ENCODE peak calls at places on chromosomes 12 and 14, in six cellular contexts. T, E, L, J, X and K are unnamed samples.

GRCh38 chr14:73662439-73663056 is 17.8 kb downstream of the DNAL1 start:
- DNase-seq in T (peak), E (peak), L (no peak), J (peak), X (peak), K (peak)

GRCh38 chr12:59164226-59164625 is 243.9 kb upstream of the LRIG3 start:
- DNase-seq in T (no peak), E (no peak), L (no peak), J (no peak), X (no peak), K (no peak)

GRCh38 chr12:121061831-121062230 is 22.8 kb upstream of the OASL start:
- DNase-seq in T (no peak), E (peak), L (no peak), J (peak), X (peak), K (peak)

GRCh38 chr12:18998343-18999270 is 130.9 kb upstream of the PLEKHA5 start:
- DNase-seq in T (no peak), E (peak), L (no peak), J (peak), X (no peak), K (no peak)

GRCh38 chr12:29537292-29537691 is 39.8 kb upstream of the OVCH1 start:
- DNase-seq in T (no peak), E (no peak), L (no peak), J (peak), X (no peak), K (no peak)

GRCh38 chr12:11941601-11942360 is 129.0 kb upstream of the BCL2L14 start:
- DNase-seq in T (no peak), E (no peak), L (no peak), J (no peak), X (no peak), K (no peak)

GRCh38 chr14:95727084-95727700 is 13.3 kb upstream of the TCL1A start:
- DNase-seq in T (no peak), E (no peak), L (no peak), J (no peak), X (no peak), K (no peak)

GRCh38 chr12:121799175-121799841 is 4.5 kb upstream of the SETD1B start:
- DNase-seq in T (peak), E (peak), L (no peak), J (peak), X (peak), K (peak)

GRCh38 chr12:121227294-121227693 is 17.4 kb downstream of the P2RX4 start:
- DNase-seq in T (no peak), E (no peak), L (no peak), J (no peak), X (peak), K (no peak)

GRCh38 chr12:29672580-29672979 is 111.2 kb downstream of the TMTC1 start:
- DNase-seq in T (no peak), E (no peak), L (no peak), J (no peak), X (no peak), K (no peak)

GRCh38 chr12:92558806-92559205 is 144.0 kb upstream of the PLEKHG7 start:
- DNase-seq in T (no peak), E (no peak), L (no peak), J (no peak), X (no peak), K (no peak)

GRCh38 chr12:92558241-92558773 is 144.5 kb upstream of the PLEKHG7 start:
- DNase-seq in T (no peak), E (no peak), L (no peak), J (no peak), X (no peak), K (no peak)

GRCh38 chr12:92556141-92556540 is 146.6 kb upstream of the PLEKHG7 start:
- DNase-seq in T (no peak), E (no peak), L (no peak), J (no peak), X (no peak), K (no peak)

GRCh38 chr12:92557422-92557724 is 145.4 kb upstream of the PLEKHG7 start:
- DNase-seq in T (no peak), E (no peak), L (no peak), J (no peak), X (no peak), K (no peak)

GRCh38 chr12:92556622-92557421 is 146.0 kb upstream of the PLEKHG7 start:
- DNase-seq in T (no peak), E (no peak), L (no peak), J (no peak), X (no peak), K (no peak)
- TF ChIP-seq POLR2A in T (no peak), E (no peak), L (peak), J (no peak), X (no peak), K (no peak)

GRCh38 chr14:63652406-63652805 is 10.7 kb upstream of the WDR89 start:
- DNase-seq in T (no peak), E (no peak), L (no peak), J (no peak), X (no peak), K (no peak)

GRCh38 chr14:63647696-63648410 is 6.2 kb upstream of the WDR89 start:
- DNase-seq in T (no peak), E (no peak), L (no peak), J (no peak), X (no peak), K (no peak)

GRCh38 chr14:63654346-63654745 is 12.7 kb upstream of the WDR89 start:
- DNase-seq in T (no peak), E (no peak), L (no peak), J (no peak), X (no peak), K (no peak)

GRCh38 chr14:63644741-63645140 is 3.1 kb upstream of the WDR89 start:
- DNase-seq in T (no peak), E (no peak), L (no peak), J (no peak), X (no peak), K (no peak)

GRCh38 chr14:63650336-63650952 is 8.8 kb upstream of the WDR89 start:
- DNase-seq in T (no peak), E (no peak), L (peak), J (no peak), X (no peak), K (no peak)
- H3K4me3 ChIP-seq in T (no peak), E (no peak), L (no peak), J (no peak), X (no peak), K (no peak)

GRCh38 chr12:1911598-1912575 is 6.6 kb downstream of the CACNA2D4 start:
- DNase-seq in T (peak), E (no peak), L (no peak), J (no peak), X (no peak), K (peak)
- TF ChIP-seq MYC in T (no peak), E (no peak), L (no peak), J (no peak), X (no peak), K (no peak)

DNA sequence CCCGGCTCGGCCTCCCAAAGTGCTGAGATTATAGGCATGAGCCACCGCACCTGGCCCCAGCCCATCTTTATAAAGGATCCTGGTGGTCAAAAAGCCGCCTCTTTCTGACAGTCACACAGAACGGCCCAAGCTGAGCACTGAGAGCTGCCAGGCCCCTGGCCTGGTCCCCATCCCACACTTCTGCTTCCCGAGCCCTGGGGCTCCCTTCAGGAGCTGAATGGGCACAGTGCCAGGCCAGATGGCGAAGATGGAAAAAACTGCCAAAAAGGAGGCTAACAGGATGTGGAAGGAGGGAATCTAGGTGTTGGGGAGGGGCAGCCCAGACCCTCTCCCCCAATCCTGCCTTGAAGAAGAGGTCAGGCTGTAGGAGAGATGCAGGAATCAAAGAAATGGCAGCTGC is 5.1 kb downstream of the LPAR5 start:
- DNase-seq in T (no peak), E (no peak), L (no peak), J (no peak), X (no peak), K (no peak)
- TF ChIP-seq POLR2A in T (no peak), E (no peak), L (no peak), J (no peak), X (no peak), K (no peak)